ENCODE peak calls at places on chromosomes 16 and 17, in six cellular contexts. One of them, this sample, is unnamed.

GRCh38 chr16:27646811-27647210 is 96.9 kb downstream of the KATNIP start:
- DNase-seq in CD4-positive, alpha-beta memory T cell: no peak
- DNase-seq in adrenal gland: no peak
- DNase-seq in activated gamma-delta T cell treated with Interleukin-2 at 50 U/mL for 16 hours: no peak
- DNase-seq in H4: no peak
- DNase-seq in hepatic stellate cell: no peak
- DNase-seq in this sample: no peak

GRCh38 chr16:85232369-85233142 is 120.3 kb upstream of the CIBAR2 start:
- DNase-seq in CD4-positive, alpha-beta memory T cell: no peak
- DNase-seq in adrenal gland: no peak
- DNase-seq in activated gamma-delta T cell treated with Interleukin-2 at 50 U/mL for 16 hours: no peak
- DNase-seq in H4: no peak
- DNase-seq in hepatic stellate cell: no peak
- DNase-seq in this sample: no peak

GRCh38 chr17:47604268-47604927 is 45.3 kb upstream of the KPNB1 start:
- DNase-seq in CD4-positive, alpha-beta memory T cell: no peak
- DNase-seq in adrenal gland: no peak
- DNase-seq in activated gamma-delta T cell treated with Interleukin-2 at 50 U/mL for 16 hours: no peak
- DNase-seq in H4: peak; percentile 29
- DNase-seq in hepatic stellate cell: no peak
- DNase-seq in this sample: peak; percentile 54

GRCh38 chr17:68441064-68441770 is 16.1 kb downstream of the WIPI1 start:
- DNase-seq in CD4-positive, alpha-beta memory T cell: no peak
- DNase-seq in adrenal gland: no peak
- DNase-seq in activated gamma-delta T cell treated with Interleukin-2 at 50 U/mL for 16 hours: no peak
- DNase-seq in H4: no peak
- DNase-seq in hepatic stellate cell: no peak
- DNase-seq in this sample: no peak

GRCh38 chr17:3659541-3660111 is 8.8 kb downstream of the TAX1BP3 start:
- DNase-seq in CD4-positive, alpha-beta memory T cell: no peak
- DNase-seq in adrenal gland: peak; percentile 83
- DNase-seq in activated gamma-delta T cell treated with Interleukin-2 at 50 U/mL for 16 hours: no peak
- DNase-seq in H4: peak; percentile 60
- DNase-seq in hepatic stellate cell: peak; percentile 87
- DNase-seq in this sample: peak; percentile 62

GRCh38 chr16:89412811-89413210 is 77.5 kb downstream of the ANKRD11 start:
- DNase-seq in CD4-positive, alpha-beta memory T cell: no peak
- DNase-seq in adrenal gland: no peak
- DNase-seq in activated gamma-delta T cell treated with Interleukin-2 at 50 U/mL for 16 hours: no peak
- DNase-seq in H4: no peak
- DNase-seq in hepatic stellate cell: no peak
- DNase-seq in this sample: peak; percentile 58

GRCh38 chr17:15920758-15921239 is 24.1 kb upstream of the ADORA2B start:
- DNase-seq in CD4-positive, alpha-beta memory T cell: no peak
- DNase-seq in adrenal gland: no peak
- DNase-seq in activated gamma-delta T cell treated with Interleukin-2 at 50 U/mL for 16 hours: no peak
- DNase-seq in H4: peak; percentile 96
- DNase-seq in hepatic stellate cell: no peak
- DNase-seq in this sample: peak; percentile 59

GRCh38 chr17:39264119-39264518 is 38.4 kb upstream of the STAC2 start:
- DNase-seq in CD4-positive, alpha-beta memory T cell: no peak
- DNase-seq in adrenal gland: no peak
- DNase-seq in activated gamma-delta T cell treated with Interleukin-2 at 50 U/mL for 16 hours: no peak
- DNase-seq in H4: no peak
- DNase-seq in hepatic stellate cell: no peak
- DNase-seq in this sample: peak; percentile 41

GRCh38 chr16:71721066-71721740 is 3.3 kb downstream of the PHLPP2 start:
- DNase-seq in CD4-positive, alpha-beta memory T cell: no peak
- DNase-seq in adrenal gland: no peak
- DNase-seq in activated gamma-delta T cell treated with Interleukin-2 at 50 U/mL for 16 hours: no peak
- DNase-seq in H4: no peak
- DNase-seq in hepatic stellate cell: no peak
- DNase-seq in this sample: no peak